ENCODE peak calls at places on chromosome 12, in six cellular contexts. Y, F, V, H, U and N are unnamed samples.

GRCh38 chr12:103538397-103538796 is 42.6 kb upstream of the C12orf42 start:
- DNase-seq in Y (no peak), F (peak; percentile 17), V (no peak), H (no peak), U (no peak), N (no peak)

GRCh38 chr12:76706099-76706498 is 57.8 kb upstream of the ZDHHC17 start:
- DNase-seq in Y (no peak), F (peak; percentile 57), V (peak; percentile 27), H (peak; percentile 35), U (no peak), N (no peak)

GRCh38 chr12:128387811-128388422 is 120.9 kb downstream of the TMEM132C start:
- DNase-seq in Y (no peak), F (no peak), V (no peak), H (no peak), U (no peak), N (no peak)

GRCh38 chr12:6769003-6769389 is 2.8 kb downstream of the PTMS start:
- DNase-seq in Y (peak; percentile 78), F (peak; percentile 84), V (peak; percentile 26), H (peak; percentile 39), U (no peak), N (no peak)

GRCh38 chr12:16854465-16854864 is 248.5 kb upstream of the LMO3 start:
- DNase-seq in Y (no peak), F (no peak), V (no peak), H (no peak), U (no peak), N (no peak)

GRCh38 chr12:119681139-119681538 is 13.2 kb downstream of the PRKAB1 start:
- DNase-seq in Y (no peak), F (no peak), V (no peak), H (no peak), U (no peak), N (no peak)

GRCh38 chr12:120692524-120693033 is 5.6 kb downstream of the MLEC start:
- DNase-seq in Y (no peak), F (peak; percentile 57), V (no peak), H (no peak), U (no peak), N (no peak)

GRCh38 chr12:124359671-124360581 is 65.0 kb downstream of the RFLNA start:
- DNase-seq in Y (peak; percentile 100), F (no peak), V (no peak), H (peak; percentile 46), U (no peak), N (peak; percentile 57)

GRCh38 chr12:47267571-47267970 is 187.8 kb upstream of the AMIGO2 start:
- DNase-seq in Y (no peak), F (peak; percentile 35), V (no peak), H (no peak), U (no peak), N (no peak)

GRCh38 chr12:45893240-45893639 is 97.1 kb downstream of the SCAF11 start:
- DNase-seq in Y (no peak), F (peak; percentile 8), V (no peak), H (peak; percentile 18), U (no peak), N (no peak)

GRCh38 chr12:89873745-89874144 is 165.1 kb upstream of the ATP2B1 start:
- DNase-seq in Y (no peak), F (peak; percentile 14), V (peak; percentile 23), H (peak; percentile 58), U (no peak), N (peak; percentile 14)

GRCh38 chr12:112823582-112824149 is 32.1 kb downstream of the RPH3A start:
- DNase-seq in Y (no peak), F (no peak), V (no peak), H (no peak), U (no peak), N (no peak)

GRCh38 chr12:46934374-46935111 is 108.7 kb upstream of the SLC38A4 start:
- DNase-seq in Y (no peak), F (no peak), V (no peak), H (no peak), U (no peak), N (no peak)

GRCh38 chr12:24730461-24730896 is 218.4 kb downstream of the BCAT1 start:
- DNase-seq in Y (no peak), F (no peak), V (no peak), H (no peak), U (no peak), N (no peak)

GRCh38 chr12:49515266-49515665 is 23.6 kb upstream of the KCNH3 start:
- DNase-seq in Y (no peak), F (peak; percentile 90), V (peak; percentile 89), H (peak; percentile 81), U (peak; percentile 79), N (peak; percentile 84)

GRCh38 chr12:91185437-91185836 is 2.8 kb upstream of the DCN start:
- DNase-seq in Y (no peak), F (no peak), V (no peak), H (no peak), U (no peak), N (no peak)

GRCh38 chr12:26022043-26022442 is 63.6 kb downstream of the RASSF8 start:
- DNase-seq in Y (no peak), F (no peak), V (no peak), H (no peak), U (no peak), N (no peak)

GRCh38 chr12:7374423-7375144 is 69.4 kb downstream of the CD163L1 start:
- DNase-seq in Y (no peak), F (peak; percentile 50), V (no peak), H (peak; percentile 7), U (peak; percentile 14), N (peak; percentile 17)

GRCh38 chr12:40692617-40693502 is 621 bp downstream of the CNTN1 start:
- DNase-seq in Y (no peak), F (peak; percentile 52), V (no peak), H (no peak), U (no peak), N (no peak)

GRCh38 chr12:67067453-67068203 is 201.5 kb upstream of the CAND1 start:
- DNase-seq in Y (no peak), F (no peak), V (no peak), H (no peak), U (no peak), N (no peak)

GRCh38 chr12:56374726-56375597 is 12.3 kb upstream of the APOF start:
- DNase-seq in Y (no peak), F (no peak), V (no peak), H (no peak), U (no peak), N (no peak)

GRCh38 chr12:47825239-47825639 is 5.5 kb upstream of the HDAC7 start:
- DNase-seq in Y (peak; percentile 84), F (no peak), V (no peak), H (no peak), U (no peak), N (peak; percentile 62)

GRCh38 chr12:6534914-6535696 is 788 bp downstream of the GAPDH start:
- DNase-seq in Y (peak; percentile 92), F (peak; percentile 91), V (peak; percentile 57), H (peak; percentile 83), U (no peak), N (peak; percentile 69)

GRCh38 chr12:62724947-62725447 is 210.0 kb downstream of the PPM1H start:
- DNase-seq in Y (no peak), F (peak; percentile 97), V (peak; percentile 100), H (peak; percentile 95), U (peak; percentile 91), N (peak; percentile 98)

GRCh38 chr12:42421844-42422779 is 96.1 kb downstream of the PPHLN1 start:
- DNase-seq in Y (no peak), F (peak; percentile 83), V (peak; percentile 74), H (peak; percentile 85), U (peak; percentile 57), N (peak; percentile 85)

GRCh38 chr12:76299536-76300296 is 48.5 kb downstream of the BBS10 start:
- DNase-seq in Y (no peak), F (no peak), V (no peak), H (no peak), U (no peak), N (no peak)

DNA sequence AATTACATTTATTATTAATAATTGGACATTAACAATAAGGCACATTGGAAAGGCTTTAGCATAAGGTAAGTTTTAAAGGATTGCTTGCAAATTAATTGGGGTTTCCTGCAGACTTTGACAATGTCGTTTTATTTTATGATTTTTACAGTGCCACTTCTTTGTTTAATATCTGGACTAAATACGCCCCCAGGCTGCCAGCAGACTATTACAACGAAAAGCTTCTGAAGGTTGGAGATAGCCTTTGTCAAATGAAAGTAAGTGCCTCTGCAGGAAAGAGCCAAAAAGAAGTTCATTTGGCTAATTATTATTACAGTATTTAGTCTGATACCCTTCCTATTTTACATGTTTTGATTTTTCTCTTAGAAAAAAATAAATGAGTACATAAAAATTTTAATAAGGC is 11.3 kb downstream of the CFAP54 start:
- DNase-seq in Y (no peak), F (peak; percentile 58), V (no peak), H (peak; percentile 61), U (no peak), N (peak; percentile 68)
- TF ChIP-seq CTCF in Y (no peak), F (peak; percentile 20), V (no peak), H (peak; percentile 25), U (peak; percentile 48), N (peak; percentile 34)

DNA sequence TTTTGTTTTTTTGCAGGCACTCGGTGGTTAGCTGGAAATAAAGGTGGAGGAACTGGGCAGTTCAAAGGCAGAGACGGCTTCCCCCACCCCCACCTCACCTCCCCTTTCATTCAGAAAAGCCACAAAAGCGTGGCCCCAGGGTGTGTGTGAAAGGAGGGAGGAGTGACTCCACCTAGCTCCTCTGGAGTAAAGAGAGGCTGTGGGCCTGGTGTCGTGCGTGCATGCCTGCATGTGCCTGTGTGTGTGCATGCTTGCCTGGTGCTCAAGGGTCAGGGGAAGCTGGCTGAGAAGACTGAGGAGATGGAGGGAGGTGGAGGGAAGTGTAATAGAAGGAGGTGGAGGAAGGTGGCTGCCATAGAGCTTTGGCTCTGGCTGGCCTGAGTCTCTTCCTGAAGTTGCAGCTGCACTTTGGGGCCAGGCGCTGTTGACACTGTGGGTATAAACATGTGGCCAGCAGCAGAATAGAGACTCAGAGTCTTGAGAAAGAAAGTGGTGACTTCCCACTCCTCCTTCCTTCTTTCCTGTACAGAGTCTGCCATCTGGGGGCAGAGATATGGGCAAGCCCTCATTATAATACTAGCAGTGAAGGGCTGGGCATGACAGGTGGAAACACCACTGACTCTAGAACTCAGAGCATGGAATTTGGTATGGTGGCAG is 36.9 kb upstream of the SINHCAF start:
- DNase-seq in Y (no peak), F (no peak), V (no peak), H (no peak), U (no peak), N (no peak)
- TF ChIP-seq CTCF in Y (no peak), F (no peak), V (no peak), H (no peak), U (no peak), N (no peak)

GRCh38 chr12:92486443-92487137 is 216.2 kb upstream of the PLEKHG7 start:
- DNase-seq in Y (no peak), F (no peak), V (no peak), H (no peak), U (no peak), N (no peak)

GRCh38 chr12:92487138-92487485 is 215.7 kb upstream of the PLEKHG7 start:
- DNase-seq in Y (no peak), F (no peak), V (no peak), H (no peak), U (no peak), N (no peak)

GRCh38 chr12:92488735-92489134 is 214.1 kb upstream of the PLEKHG7 start:
- DNase-seq in Y (no peak), F (no peak), V (no peak), H (no peak), U (no peak), N (no peak)

GRCh38 chr12:92482599-92482998 is 220.2 kb upstream of the PLEKHG7 start:
- DNase-seq in Y (no peak), F (no peak), V (no peak), H (no peak), U (no peak), N (no peak)

GRCh38 chr12:92485356-92486348 is 217.1 kb upstream of the PLEKHG7 start:
- DNase-seq in Y (no peak), F (peak; percentile 55), V (no peak), H (peak; percentile 17), U (no peak), N (peak; percentile 30)
- TF ChIP-seq CTCF in Y (no peak), F (no peak), V (no peak), H (no peak), U (no peak), N (no peak)

GRCh38 chr12:17976202-17976601 is 113.8 kb downstream of the RERGL start:
- DNase-seq in Y (no peak), F (no peak), V (no peak), H (no peak), U (peak; percentile 22), N (no peak)
- TF ChIP-seq CTCF in Y (no peak), F (no peak), V (peak; percentile 41), H (no peak), U (peak; percentile 55), N (peak; percentile 27)